ENCODE peak calls at places on chromosomes 16 and 17, in ten cellular contexts. E is CD8-positive, alpha-beta memory T cell; G is colonic mucosa; Y is naive thymus-derived CD4-positive, alpha-beta T cell; Q is Karpas-422; V is foreskin fibroblast; U is transverse colon; M is ascending aorta; L is heart left ventricle; H is right cardiac atrium. O is an unnamed sample.

GRCh38 chr17:343875-344752 is 8.5 kb downstream of the RPH3AL start:
- DNase-seq in E (no peak), G (no peak), Y (no peak), Q (no peak), V (no peak), U (no peak), M (no peak), L (no peak), H (no peak), O (no peak)

GRCh38 chr17:29376667-29377268 is 13.4 kb upstream of the TAOK1 start:
- DNase-seq in E (no peak), G (no peak), Y (no peak), Q (no peak), V (peak; percentile 84), U (no peak), M (no peak), L (no peak), H (peak; percentile 65), O (peak; percentile 95)

GRCh38 chr17:31481783-31482081 is 90.3 kb downstream of the RAB11FIP4 start:
- DNase-seq in E (no peak), G (no peak), Y (no peak), Q (no peak), V (no peak), U (no peak), M (no peak), L (no peak), H (no peak), O (no peak)

GRCh38 chr17:44749076-44750020 is 9.4 kb upstream of the ADAM11 start:
- DNase-seq in E (no peak), G (no peak), Y (no peak), Q (no peak), V (no peak), U (no peak), M (no peak), L (no peak), H (no peak), O (no peak)

GRCh38 chr16:1707193-1707790 is 1.3 kb downstream of the MAPK8IP3 start:
- DNase-seq in E (no peak), G (no peak), Y (peak; percentile 12), Q (peak; percentile 57), V (peak; percentile 24), U (no peak), M (no peak), L (no peak), H (no peak), O (peak; percentile 67)

GRCh38 chr17:77115510-77115909 is 25.3 kb upstream of the SEC14L1 start:
- DNase-seq in E (no peak), G (no peak), Y (no peak), Q (no peak), V (no peak), U (no peak), M (no peak), L (no peak), H (no peak), O (peak; percentile 77)

GRCh38 chr16:65728652-65729051 is 606.8 kb upstream of the CDH11 start:
- DNase-seq in E (no peak), G (no peak), Y (no peak), Q (no peak), V (no peak), U (no peak), M (no peak), L (no peak), H (no peak), O (no peak)

GRCh38 chr17:7004398-7005253 is 7.8 kb upstream of the RNASEK start:
- DNase-seq in E (no peak), G (peak; percentile 36), Y (peak; percentile 67), Q (peak; percentile 92), V (peak; percentile 37), U (no peak), M (no peak), L (no peak), H (no peak), O (peak; percentile 73)

GRCh38 chr17:68972119-68972704 is 17.0 kb upstream of the ABCA8 start:
- DNase-seq in E (no peak), G (no peak), Y (no peak), Q (peak; percentile 46), V (peak; percentile 39), U (no peak), M (no peak), L (no peak), H (no peak), O (peak; percentile 59)

GRCh38 chr17:48451489-48451888 is 21.5 kb upstream of the SKAP1 start:
- DNase-seq in E (no peak), G (no peak), Y (no peak), Q (no peak), V (no peak), U (no peak), M (no peak), L (no peak), H (no peak), O (no peak)

GRCh38 chr16:5058476-5058875 is 7.3 kb downstream of the C16orf89 start:
- DNase-seq in E (no peak), G (no peak), Y (no peak), Q (no peak), V (no peak), U (no peak), M (no peak), L (no peak), H (no peak), O (peak; percentile 47)

GRCh38 chr16:48087639-48088038 is 68.2 kb downstream of the ABCC12 start:
- DNase-seq in E (no peak), G (no peak), Y (no peak), Q (no peak), V (no peak), U (no peak), M (no peak), L (peak; percentile 31), H (no peak), O (no peak)

GRCh38 chr16:2985457-2985856 is 5.2 kb upstream of the PKMYT1 start:
- DNase-seq in E (no peak), G (no peak), Y (no peak), Q (no peak), V (no peak), U (no peak), M (no peak), L (peak; percentile 65), H (no peak), O (no peak)

GRCh38 chr17:4899341-4900230 is at the start of gene C17orf107:
- DNase-seq in E (peak; percentile 95), G (peak; percentile 91), Y (peak; percentile 93), Q (no peak), V (peak; percentile 83), U (peak; percentile 90), M (peak; percentile 84), L (peak; percentile 86), H (peak; percentile 89), O (peak; percentile 61)

GRCh38 chr17:17700251-17700969 is 19.2 kb downstream of the RAI1 start:
- DNase-seq in E (no peak), G (peak; percentile 73), Y (no peak), Q (no peak), V (no peak), U (peak; percentile 52), M (no peak), L (no peak), H (peak; percentile 46), O (no peak)

GRCh38 chr16:67177743-67178699 is 5.7 kb downstream of the MATCAP1 start:
- DNase-seq in E (peak; percentile 49), G (peak; percentile 86), Y (no peak), Q (no peak), V (no peak), U (peak; percentile 87), M (no peak), L (no peak), H (peak; percentile 68), O (peak; percentile 73)

GRCh38 chr16:14501331-14502255 is 128.5 kb downstream of the PARN start:
- DNase-seq in E (no peak), G (peak; percentile 58), Y (no peak), Q (no peak), V (peak; percentile 94), U (peak; percentile 79), M (peak; percentile 66), L (peak; percentile 83), H (peak; percentile 89), O (peak; percentile 94)
- H3K4me3 ChIP-seq in E (no peak overlapping the region), G (no peak overlapping the region), Y (no peak overlapping the region), Q (no peak overlapping the region), V (peak overlapping the region; percentile 2), U (no peak overlapping the region), M (peak overlapping the region; percentile 33), L (no peak overlapping the region), H (no peak overlapping the region), O (no peak overlapping the region)

DNA sequence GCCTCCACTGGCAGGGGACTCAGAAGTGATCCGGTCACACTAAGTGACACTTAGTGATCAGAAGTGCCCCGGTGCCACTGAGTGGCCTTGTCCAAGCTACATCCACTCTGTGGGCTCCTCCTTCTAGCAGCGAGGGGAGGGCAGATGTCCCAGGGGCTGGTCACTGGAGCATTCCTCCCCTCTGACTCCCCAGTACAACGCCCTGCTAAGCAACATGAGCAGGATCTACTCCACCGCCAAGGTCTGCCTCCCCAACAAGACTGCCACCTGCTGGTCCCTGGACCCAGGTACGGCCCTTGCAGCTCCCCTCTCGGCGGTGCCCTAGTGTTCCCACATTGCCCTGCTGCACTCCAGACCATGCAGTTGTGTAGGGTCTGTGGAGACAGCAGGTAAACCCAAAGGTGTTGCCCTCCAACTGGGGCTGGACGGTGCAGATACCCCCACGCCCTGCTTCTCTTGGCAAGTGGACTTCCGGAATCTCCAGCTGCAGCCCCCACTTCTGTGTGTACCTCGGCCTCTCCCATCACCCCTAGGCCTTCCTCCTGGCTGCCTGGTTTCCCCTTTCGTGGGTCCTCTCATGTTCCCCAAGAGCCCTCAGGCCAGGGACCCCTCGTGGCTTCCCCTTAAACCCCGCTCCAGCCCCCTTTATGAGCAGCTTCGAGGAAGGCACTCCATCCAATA is 2.1 kb downstream of the ACE start:
- DNase-seq in E (peak; percentile 63), G (peak; percentile 89), Y (peak; percentile 41), Q (peak; percentile 94), V (peak; percentile 93), U (peak; percentile 89), M (no peak), L (peak; percentile 72), H (peak; percentile 85), O (peak; percentile 95)
- H3K4me3 ChIP-seq in E (no peak overlapping the region), G (no peak overlapping the region), Y (no peak overlapping the region), Q (no peak overlapping the region), V (no peak overlapping the region), U (no peak overlapping the region), M (no peak overlapping the region), L (peak overlapping the region; percentile 64), H (no peak overlapping the region), O (no peak overlapping the region)

GRCh38 chr16:62700456-62701280 is 664.4 kb upstream of the CDH8 start:
- DNase-seq in E (no peak), G (no peak), Y (no peak), Q (no peak), V (no peak), U (no peak), M (no peak), L (no peak), H (no peak), O (no peak)
- H3K4me3 ChIP-seq in E (no peak overlapping the region), G (no peak overlapping the region), Y (no peak overlapping the region), Q (no peak overlapping the region), V (no peak overlapping the region), U (no peak overlapping the region), M (no peak overlapping the region), L (no peak overlapping the region), H (no peak overlapping the region), O (no peak overlapping the region)

DNA sequence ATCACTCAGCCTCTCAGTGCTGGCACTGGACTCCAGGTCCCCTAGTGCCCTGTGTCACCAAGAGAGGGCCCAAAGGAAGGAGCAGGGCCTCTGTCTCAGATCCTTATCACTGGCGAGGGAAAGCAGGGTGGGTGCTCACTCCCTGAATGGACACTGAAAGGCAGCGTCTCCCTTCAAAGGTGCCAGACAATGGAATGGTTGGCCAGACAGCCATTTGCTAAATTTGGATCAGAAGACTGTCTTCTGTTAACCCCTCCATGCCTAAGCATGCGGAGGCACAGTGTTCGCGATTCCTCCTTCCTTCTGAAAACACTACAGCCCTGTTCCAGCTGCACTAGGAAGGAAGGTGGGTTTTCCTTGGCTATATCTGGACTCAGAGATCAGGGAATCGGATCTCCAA is 48.4 kb downstream of the SRCIN1 start:
- DNase-seq in E (no peak), G (no peak), Y (no peak), Q (no peak), V (no peak), U (no peak), M (no peak), L (no peak), H (no peak), O (no peak)
- H3K4me3 ChIP-seq in E (no peak overlapping the region), G (no peak overlapping the region), Y (no peak overlapping the region), Q (no peak overlapping the region), V (peak overlapping the region; percentile 52), U (no peak overlapping the region), M (peak overlapping the region; percentile 58), L (peak overlapping the region; percentile 45), H (no peak overlapping the region), O (no peak overlapping the region)